ENCODE peak calls at places on chromosomes 13 and 19, in ten cellular contexts. K is ovary, F is pancreas, I is epithelial cell of prostate, T is psoas muscle, L is HCT116, U is cardiac muscle cell, P is stomach, A is PC-3, G is heart left ventricle. N is an unnamed sample.

GRCh38 chr19:4396949-4397783 is 3.2 kb downstream of the SH3GL1 start:
- DNase-seq in I (no peak), P (no peak), T (no peak), L (no peak), A (no peak), F (no peak), G (no peak), U (no peak), K (no peak), N (no peak)

GRCh38 chr19:1360818-1361461 is 22.8 kb upstream of the NDUFS7 start:
- DNase-seq in T (peak), F (peak), U (no peak), P (no peak), G (peak), K (peak), A (no peak), L (no peak), I (no peak), N (peak)

GRCh38 chr13:28463481-28463880 is 31.4 kb downstream of the FLT1 start:
- DNase-seq in U (no peak), I (no peak), G (no peak), A (no peak), T (no peak), P (no peak), K (no peak), L (no peak), F (no peak), N (no peak)

GRCh38 chr13:108895220-108895704 is 265.9 kb downstream of the MYO16 start:
- DNase-seq in F (no peak), A (peak), T (no peak), I (peak), K (no peak), U (peak), G (no peak), L (no peak), P (no peak), N (no peak)

GRCh38 chr19:49988433-49988832 is 27.5 kb upstream of the SIGLEC11 start:
- DNase-seq in G (no peak), A (peak), P (no peak), I (peak), L (no peak), U (no peak), F (peak), T (no peak), K (no peak), N (no peak)

GRCh38 chr19:7917292-7918061 is 2.7 kb upstream of the SNAPC2 start:
- DNase-seq in T (no peak), U (peak), P (peak), L (no peak), G (no peak), A (peak), F (peak), K (peak), I (no peak), N (no peak)

GRCh38 chr19:41330476-41330875 is 20.5 kb downstream of the CCDC97 start:
- DNase-seq in I (no peak), T (no peak), U (no peak), L (no peak), F (no peak), K (no peak), A (no peak), G (no peak), P (no peak), N (no peak)

GRCh38 chr19:17079710-17080440 is 4.3 kb downstream of the MYO9B start:
- DNase-seq in F (no peak), L (peak), G (peak), A (peak), U (peak), T (peak), P (peak), K (peak), I (peak), N (no peak)

GRCh38 chr19:10872551-10873107 is 1.3 kb downstream of the CARM1 start:
- DNase-seq in P (no peak), F (no peak), T (no peak), L (no peak), A (peak), I (no peak), U (no peak), G (no peak), K (no peak), N (no peak)

GRCh38 chr19:53432088-53432661 is 391 bp downstream of the ZNF761 start:
- DNase-seq in L (no peak), G (peak), U (peak), F (peak), A (peak), P (peak), I (no peak), T (peak), K (peak), N (no peak)

GRCh38 chr13:67619346-67619745 is 389.2 kb upstream of the PCDH9 start:
- DNase-seq in A (peak), T (no peak), L (no peak), G (no peak), I (no peak), K (no peak), U (no peak), P (no peak), F (no peak), N (no peak)

GRCh38 chr13:73054712-73055111 is 4.1 kb upstream of the KLF5 start:
- DNase-seq in I (no peak), L (no peak), T (no peak), P (no peak), K (no peak), U (no peak), A (no peak), G (no peak), F (no peak), N (no peak)

GRCh38 chr19:3682741-3683404 is 17.4 kb downstream of the PIP5K1C start:
- DNase-seq in I (no peak), G (no peak), P (no peak), L (no peak), F (no peak), K (no peak), T (no peak), A (no peak), U (no peak), N (no peak)

GRCh38 chr19:19227217-19227616 is 15.5 kb downstream of the NCAN start:
- DNase-seq in U (no peak), K (no peak), A (no peak), P (no peak), T (no peak), I (no peak), L (no peak), F (no peak), G (no peak), N (no peak)

GRCh38 chr13:64164435-64164834 is 2748.8 kb upstream of the PCDH20 start:
- DNase-seq in T (peak), A (no peak), I (no peak), L (no peak), P (no peak), K (no peak), U (no peak), G (no peak), F (peak), N (no peak)

GRCh38 chr19:44796701-44797115 is 12.2 kb upstream of the BCAM start:
- DNase-seq in G (peak), U (peak), F (no peak), L (no peak), P (peak), A (peak), T (peak), I (no peak), K (no peak), N (no peak)

GRCh38 chr13:44870456-44870929 is 118.8 kb downstream of the NUFIP1 start:
- DNase-seq in G (no peak), A (peak), T (peak), I (no peak), K (no peak), U (no peak), P (peak), L (no peak), F (peak), N (no peak)

GRCh38 chr19:40601061-40601973 is at the start of gene LTBP4:
- DNase-seq in T (peak), P (no peak), U (peak), L (no peak), F (peak), I (no peak), K (peak), A (no peak), G (peak), N (no peak)

GRCh38 chr19:33725567-33725966 is 71.1 kb upstream of the KCTD15 start:
- DNase-seq in L (no peak), T (no peak), F (no peak), I (no peak), K (no peak), P (no peak), G (no peak), U (no peak), A (no peak), N (no peak)

GRCh38 chr13:93226623-93227279 is at the start of gene GPC6:
- DNase-seq in G (no peak), P (no peak), L (no peak), K (peak), I (peak), U (peak), F (no peak), T (peak), A (peak), N (no peak)

GRCh38 chr13:24313449-24313848 is 4.1 kb downstream of the C1QTNF9 start:
- DNase-seq in G (no peak), U (no peak), I (no peak), K (no peak), A (peak), F (no peak), T (no peak), P (no peak), L (no peak), N (no peak)

GRCh38 chr19:33472696-33473624 is 48.6 kb downstream of the PEPD start:
- DNase-seq in A (peak), G (no peak), F (peak), P (no peak), K (no peak), T (no peak), I (peak), L (no peak), U (no peak), N (no peak)

GRCh38 chr19:17996826-17997316 is 11.1 kb upstream of the ARRDC2 start:
- DNase-seq in T (peak), K (peak), G (peak), I (no peak), U (peak), F (peak), L (peak), P (peak), A (peak), N (peak)

GRCh38 chr19:55691561-55692481 is 16.8 kb downstream of the EPN1 start:
- DNase-seq in P (no peak), I (no peak), U (no peak), A (no peak), L (no peak), T (no peak), F (peak), K (no peak), G (no peak), N (no peak)

GRCh38 chr19:51696606-51697005 is 3.5 kb downstream of the SPACA6 start:
- DNase-seq in K (no peak), I (no peak), F (no peak), L (no peak), U (no peak), G (no peak), A (no peak), T (no peak), P (peak), N (no peak)

GRCh38 chr19:13172335-13173128 is 22.3 kb downstream of the IER2 start:
- DNase-seq in A (peak), G (peak), T (peak), F (no peak), U (peak), K (peak), I (no peak), L (no peak), P (peak), N (no peak)
- H3K27ac ChIP-seq in A (peak), G (peak), T (peak), F (peak), U (peak), K (no peak), I (peak), L (peak), P (peak), N (no peak)

DNA sequence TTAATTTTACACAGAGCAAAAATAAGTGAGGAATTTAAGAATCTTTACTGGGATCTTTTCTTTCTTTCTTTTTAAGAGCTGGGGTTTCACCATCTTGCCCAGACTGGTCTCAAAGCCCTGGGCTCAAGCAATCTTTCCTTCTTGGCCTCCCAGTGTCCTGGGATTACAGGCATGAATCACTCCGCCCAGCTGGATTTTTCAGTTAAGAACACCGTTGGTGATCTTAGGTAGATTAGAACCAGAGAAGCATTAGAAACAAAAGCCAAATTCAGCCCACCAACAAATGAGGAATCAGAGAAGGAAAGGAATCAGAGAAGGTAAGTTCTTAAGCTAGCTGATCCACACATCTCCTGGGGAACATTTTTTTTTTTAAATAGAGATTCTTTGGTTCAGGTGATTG is 34.2 kb downstream of the EPSTI1 start:
- DNase-seq in K (no peak), G (no peak), A (no peak), I (no peak), P (no peak), T (no peak), U (no peak), L (no peak), F (no peak), N (no peak)
- H3K27ac ChIP-seq in K (no peak), G (no peak), A (no peak), I (no peak), P (no peak), T (no peak), U (no peak), L (no peak), F (no peak), N (no peak)

GRCh38 chr13:82436099-82436585 is 1446.1 kb downstream of the SLITRK1 start:
- DNase-seq in T (no peak), U (no peak), P (no peak), A (peak), F (no peak), K (no peak), L (no peak), G (no peak), I (no peak), N (no peak)

GRCh38 chr13:82438320-82438719 is 1444.0 kb downstream of the SLITRK1 start:
- DNase-seq in A (no peak), G (no peak), K (no peak), U (no peak), P (no peak), F (no peak), T (no peak), I (no peak), L (no peak), N (no peak)

GRCh38 chr13:82439159-82439904 is 1442.9 kb downstream of the SLITRK1 start:
- DNase-seq in A (no peak), P (no peak), I (no peak), T (no peak), L (no peak), G (no peak), F (no peak), K (no peak), U (no peak), N (no peak)
- H3K27ac ChIP-seq in A (no peak), P (no peak), I (no peak), T (no peak), L (no peak), G (no peak), F (no peak), K (no peak), U (no peak), N (no peak)

GRCh38 chr13:90032841-90033493 is 1314.5 kb upstream of the MIR17HG start:
- DNase-seq in I (no peak), T (no peak), F (no peak), K (no peak), L (no peak), U (no peak), A (no peak), P (no peak), G (no peak), N (no peak)
- H3K27ac ChIP-seq in I (no peak), T (no peak), F (no peak), K (no peak), L (no peak), U (no peak), A (no peak), P (no peak), G (no peak), N (no peak)

GRCh38 chr13:111165611-111166010 is 50.5 kb downstream of the ARHGEF7 start:
- DNase-seq in U (no peak), L (no peak), F (no peak), K (no peak), P (no peak), A (no peak), G (no peak), I (no peak), T (no peak), N (no peak)

GRCh38 chr13:111167290-111167689 is 52.2 kb downstream of the ARHGEF7 start:
- DNase-seq in I (no peak), G (no peak), T (no peak), P (no peak), A (no peak), F (no peak), L (no peak), U (no peak), K (no peak), N (no peak)

GRCh38 chr13:111166882-111167281 is 51.8 kb downstream of the ARHGEF7 start:
- DNase-seq in T (no peak), I (no peak), L (no peak), F (no peak), U (no peak), K (no peak), P (no peak), A (no peak), G (no peak), N (no peak)

GRCh38 chr13:111168116-111168515 is 53.0 kb downstream of the ARHGEF7 start:
- DNase-seq in P (no peak), K (no peak), L (no peak), G (no peak), I (no peak), A (no peak), U (no peak), F (no peak), T (no peak), N (no peak)

GRCh38 chr13:111165189-111165588 is 50.1 kb downstream of the ARHGEF7 start:
- DNase-seq in I (no peak), F (no peak), A (no peak), G (no peak), L (no peak), U (no peak), T (peak), P (no peak), K (no peak), N (no peak)
- H3K27ac ChIP-seq in I (no peak), F (no peak), A (no peak), G (no peak), L (no peak), U (no peak), T (peak), P (no peak), K (no peak), N (no peak)

GRCh38 chr13:20177049-20177831 is 15.5 kb downstream of the GJB2 start:
- DNase-seq in F (peak), K (no peak), U (no peak), G (no peak), L (no peak), I (no peak), A (no peak), T (no peak), P (no peak), N (no peak)

GRCh38 chr13:20175907-20176652 is 15.2 kb upstream of the GJA3 start:
- DNase-seq in G (no peak), K (no peak), U (no peak), P (no peak), F (no peak), I (no peak), L (no peak), T (no peak), A (no peak), N (no peak)

GRCh38 chr13:20173121-20173746 is 12.4 kb upstream of the GJA3 start:
- DNase-seq in L (no peak), K (no peak), U (no peak), P (no peak), G (no peak), F (no peak), A (no peak), I (no peak), T (no peak), N (no peak)

GRCh38 chr13:20175406-20175794 is 14.5 kb upstream of the GJA3 start:
- DNase-seq in T (no peak), L (no peak), K (no peak), F (no peak), A (no peak), I (no peak), P (no peak), U (no peak), G (no peak), N (no peak)

GRCh38 chr13:20174656-20175405 is 14.0 kb upstream of the GJA3 start:
- DNase-seq in U (no peak), G (peak), L (peak), F (peak), I (peak), P (peak), T (peak), A (peak), K (peak), N (peak)
- H3K27ac ChIP-seq in U (no peak), G (no peak), L (no peak), F (no peak), I (peak), P (no peak), T (no peak), A (peak), K (no peak), N (peak)

GRCh38 chr13:31221057-31221456 is 21.3 kb downstream of the B3GLCT start:
- DNase-seq in L (no peak), U (no peak), A (no peak), T (no peak), K (no peak), G (no peak), I (no peak), F (no peak), P (no peak), N (no peak)
- H3K27ac ChIP-seq in L (no peak), U (no peak), A (no peak), T (no peak), K (no peak), G (peak), I (no peak), F (no peak), P (no peak), N (peak)